ENCODE peak calls at places on chromosomes 1 and 21, in five cellular contexts. B is LHCN-M2, C is mesendoderm, P is naive B cell, D is AG04450. Z is an unnamed sample.

GRCh38 chr21:24045775-24046215 is 1561.5 kb downstream of the MRPL39 start:
- DNase-seq in C (peak), D (peak), P (no peak), B (no peak), Z (peak)

GRCh38 chr1:160251687-160252526 is 10.4 kb downstream of the DCAF8 start:
- DNase-seq in P (peak), B (peak), C (peak), D (peak), Z (peak)

GRCh38 chr1:209845405-209845725 is 17.6 kb downstream of the UTP25 start:
- DNase-seq in B (no peak), C (no peak), D (no peak), P (no peak), Z (no peak)

GRCh38 chr1:198300451-198300850 is 143.7 kb downstream of the NEK7 start:
- DNase-seq in C (peak), B (no peak), P (no peak), D (no peak), Z (no peak)

GRCh38 chr1:226349801-226350503 is 41.0 kb upstream of the LIN9 start:
- DNase-seq in P (no peak), D (no peak), C (no peak), B (no peak), Z (no peak)

GRCh38 chr1:206125366-206125765 is 8.2 kb upstream of the AVPR1B start:
- DNase-seq in P (no peak), C (no peak), B (no peak), D (no peak), Z (no peak)

GRCh38 chr1:55718758-55719671 is 503.9 kb upstream of the USP24 start:
- DNase-seq in B (peak), D (peak), P (no peak), C (peak), Z (peak)

GRCh38 chr1:12075195-12076114 is 12.4 kb downstream of the TNFRSF8 start:
- DNase-seq in D (peak), B (peak), P (no peak), C (peak), Z (peak)

GRCh38 chr1:107976431-107977215 is 11.6 kb upstream of the VAV3 start:
- DNase-seq in P (no peak), B (peak), C (no peak), D (no peak), Z (no peak)

GRCh38 chr1:199743227-199743626 is 284.3 kb upstream of the NR5A2 start:
- DNase-seq in C (no peak), B (no peak), P (no peak), D (no peak), Z (no peak)

GRCh38 chr1:39542924-39543323 is 33.7 kb downstream of the PABPC4 start:
- DNase-seq in P (no peak), B (no peak), C (peak), D (no peak), Z (no peak)

GRCh38 chr1:204115128-204115527 is 36.7 kb downstream of the ETNK2 start:
- DNase-seq in D (no peak), C (no peak), P (no peak), B (no peak), Z (no peak)

GRCh38 chr1:156200062-156200461 is 6.2 kb downstream of the SLC25A44 start:
- DNase-seq in D (no peak), C (no peak), P (no peak), B (no peak), Z (no peak)

GRCh38 chr1:232589111-232589808 is 40.7 kb downstream of the SIPA1L2 start:
- DNase-seq in B (no peak), D (no peak), C (no peak), P (no peak), Z (no peak)

GRCh38 chr1:145690587-145691558 is 16.3 kb downstream of the PDZK1 start:
- DNase-seq in B (peak), D (peak), P (no peak), C (peak), Z (no peak)

GRCh38 chr1:42679364-42679983 is 2.7 kb upstream of the YBX1 start:
- DNase-seq in P (no peak), C (no peak), D (no peak), B (peak), Z (no peak)

GRCh38 chr1:236156512-236157208 is 14.3 kb downstream of the GPR137B start:
- DNase-seq in D (no peak), P (peak), C (no peak), B (no peak), Z (no peak)

GRCh38 chr1:225892307-225892706 is 3.4 kb upstream of the LEFTY1 start:
- DNase-seq in P (no peak), B (no peak), D (no peak), C (no peak), Z (no peak)

GRCh38 chr1:166956057-166956850 is 19.1 kb downstream of the ILDR2 start:
- DNase-seq in C (no peak), D (no peak), B (no peak), P (no peak), Z (no peak)

GRCh38 chr1:53967409-53968124 is 21.4 kb downstream of the LRRC42 start:
- DNase-seq in D (no peak), P (no peak), B (no peak), C (no peak), Z (no peak)

GRCh38 chr1:245156736-245157505 is 2.1 kb downstream of the KIF26B start:
- DNase-seq in B (no peak), C (peak), P (no peak), D (no peak), Z (no peak)

GRCh38 chr1:26094677-26095383 is 16.8 kb upstream of the PDIK1L start:
- DNase-seq in P (no peak), B (no peak), C (peak), D (no peak), Z (peak)

GRCh38 chr1:62687903-62688686 is at the start of gene DOCK7:
- DNase-seq in P (peak), D (no peak), C (peak), B (peak), Z (peak)

GRCh38 chr1:226984521-226985238 is 44.6 kb downstream of the COQ8A start:
- DNase-seq in D (no peak), B (no peak), P (no peak), C (no peak), Z (peak)

Z was measured in testis.